ENCODE peak calls at places on chromosomes 16 and 17, in seven cellular contexts. One of them, this sample, is unnamed.

GRCh38 chr17:46020023-46020735 is 21.1 kb downstream of the STH start:
- DNase-seq in HCT116: no peak
- DNase-seq in H1: no peak
- DNase-seq in SK-N-SH: no peak
- DNase-seq in HepG2: no peak
- DNase-seq in GM12878: peak; percentile 39
- DNase-seq in Panc1: no peak
- DNase-seq in this sample: no peak

GRCh38 chr17:31433091-31433790 is 41.8 kb downstream of the RAB11FIP4 start:
- DNase-seq in HCT116: no peak
- DNase-seq in H1: no peak
- DNase-seq in SK-N-SH: no peak
- DNase-seq in HepG2: no peak
- DNase-seq in GM12878: no peak
- DNase-seq in Panc1: no peak
- DNase-seq in this sample: no peak

GRCh38 chr17:66115246-66115645 is 76.7 kb downstream of the CEP112 start:
- DNase-seq in HCT116: no peak
- DNase-seq in H1: no peak
- DNase-seq in SK-N-SH: no peak
- DNase-seq in HepG2: no peak
- DNase-seq in GM12878: no peak
- DNase-seq in Panc1: no peak
- DNase-seq in this sample: no peak

GRCh38 chr16:79261461-79261860 is 339.1 kb downstream of the MAF start:
- DNase-seq in HCT116: no peak
- DNase-seq in H1: peak; percentile 71
- DNase-seq in SK-N-SH: peak; percentile 28
- DNase-seq in HepG2: peak; percentile 21
- DNase-seq in GM12878: no peak
- DNase-seq in Panc1: no peak
- DNase-seq in this sample: peak; percentile 27

GRCh38 chr16:77211880-77212735 is 12.9 kb downstream of the SYCE1L start:
- DNase-seq in HCT116: no peak
- DNase-seq in H1: peak; percentile 89
- DNase-seq in SK-N-SH: peak; percentile 96
- DNase-seq in HepG2: no peak
- DNase-seq in GM12878: no peak
- DNase-seq in Panc1: no peak
- DNase-seq in this sample: peak; percentile 88

GRCh38 chr16:60225541-60225940 is 1491.4 kb upstream of the GOT2 start:
- DNase-seq in HCT116: no peak
- DNase-seq in H1: no peak
- DNase-seq in SK-N-SH: no peak
- DNase-seq in HepG2: no peak
- DNase-seq in GM12878: no peak
- DNase-seq in Panc1: no peak
- DNase-seq in this sample: no peak

GRCh38 chr17:38469875-38470274 is 41.6 kb downstream of the ARHGAP23 start:
- DNase-seq in HCT116: no peak
- DNase-seq in H1: no peak
- DNase-seq in SK-N-SH: no peak
- DNase-seq in HepG2: no peak
- DNase-seq in GM12878: no peak
- DNase-seq in Panc1: no peak
- DNase-seq in this sample: peak; percentile 63

GRCh38 chr16:68752602-68753001 is 15.5 kb downstream of the CDH1 start:
- DNase-seq in HCT116: no peak
- DNase-seq in H1: no peak
- DNase-seq in SK-N-SH: no peak
- DNase-seq in HepG2: peak; percentile 40
- DNase-seq in GM12878: no peak
- DNase-seq in Panc1: no peak
- DNase-seq in this sample: no peak

GRCh38 chr17:71600137-71600789 is 520.6 kb upstream of the SOX9 start:
- DNase-seq in HCT116: no peak
- DNase-seq in H1: no peak
- DNase-seq in SK-N-SH: no peak
- DNase-seq in HepG2: no peak
- DNase-seq in GM12878: no peak
- DNase-seq in Panc1: no peak
- DNase-seq in this sample: no peak

GRCh38 chr16:75745242-75745641 is 19.0 kb upstream of the CPHXL start:
- DNase-seq in HCT116: no peak
- DNase-seq in H1: no peak
- DNase-seq in SK-N-SH: no peak
- DNase-seq in HepG2: no peak
- DNase-seq in GM12878: no peak
- DNase-seq in Panc1: no peak
- DNase-seq in this sample: no peak

GRCh38 chr16:81711609-81712329 is 67.3 kb upstream of the PLCG2 start:
- DNase-seq in HCT116: peak; percentile 86
- DNase-seq in H1: no peak
- DNase-seq in SK-N-SH: peak; percentile 41
- DNase-seq in HepG2: no peak
- DNase-seq in GM12878: no peak
- DNase-seq in Panc1: no peak
- DNase-seq in this sample: no peak

GRCh38 chr16:57708168-57708567 is 13.6 kb downstream of the DRC7 start:
- DNase-seq in HCT116: no peak
- DNase-seq in H1: no peak
- DNase-seq in SK-N-SH: no peak
- DNase-seq in HepG2: no peak
- DNase-seq in GM12878: no peak
- DNase-seq in Panc1: no peak
- DNase-seq in this sample: no peak

GRCh38 chr16:70740919-70741778 is 55.3 kb upstream of the MTSS2 start:
- DNase-seq in HCT116: no peak
- DNase-seq in H1: no peak
- DNase-seq in SK-N-SH: no peak
- DNase-seq in HepG2: no peak
- DNase-seq in GM12878: no peak
- DNase-seq in Panc1: no peak
- DNase-seq in this sample: no peak

GRCh38 chr17:78422872-78423588 is 44.6 kb downstream of the PGS1 start:
- DNase-seq in HCT116: no peak
- DNase-seq in H1: no peak
- DNase-seq in SK-N-SH: no peak
- DNase-seq in HepG2: no peak
- DNase-seq in GM12878: no peak
- DNase-seq in Panc1: no peak
- DNase-seq in this sample: no peak

GRCh38 chr17:18920911-18921441 is 31.0 kb upstream of the SLC5A10 start:
- DNase-seq in HCT116: no peak
- DNase-seq in H1: no peak
- DNase-seq in SK-N-SH: no peak
- DNase-seq in HepG2: peak; percentile 32
- DNase-seq in GM12878: peak; percentile 66
- DNase-seq in Panc1: no peak
- DNase-seq in this sample: no peak

GRCh38 chr16:87132361-87133014 is 184.7 kb downstream of the C16orf95 start:
- DNase-seq in HCT116: peak; percentile 26
- DNase-seq in H1: no peak
- DNase-seq in SK-N-SH: no peak
- DNase-seq in HepG2: peak; percentile 73
- DNase-seq in GM12878: no peak
- DNase-seq in Panc1: no peak
- DNase-seq in this sample: no peak

GRCh38 chr16:66490774-66491715 is 58.9 kb downstream of the TK2 start:
- DNase-seq in HCT116: no peak
- DNase-seq in H1: no peak
- DNase-seq in SK-N-SH: no peak
- DNase-seq in HepG2: no peak
- DNase-seq in GM12878: no peak
- DNase-seq in Panc1: no peak
- DNase-seq in this sample: no peak

GRCh38 chr16:59463776-59464175 is 729.7 kb upstream of the GOT2 start:
- DNase-seq in HCT116: no peak
- DNase-seq in H1: no peak
- DNase-seq in SK-N-SH: no peak
- DNase-seq in HepG2: no peak
- DNase-seq in GM12878: no peak
- DNase-seq in Panc1: no peak
- DNase-seq in this sample: no peak

GRCh38 chr16:19323596-19323995 is 38.1 kb downstream of the CLEC19A start:
- DNase-seq in HCT116: no peak
- DNase-seq in H1: no peak
- DNase-seq in SK-N-SH: no peak
- DNase-seq in HepG2: no peak
- DNase-seq in GM12878: no peak
- DNase-seq in Panc1: no peak
- DNase-seq in this sample: no peak

GRCh38 chr16:68251812-68252211 is 6.6 kb downstream of the PLA2G15 start:
- DNase-seq in HCT116: no peak
- DNase-seq in H1: no peak
- DNase-seq in SK-N-SH: no peak
- DNase-seq in HepG2: no peak
- DNase-seq in GM12878: no peak
- DNase-seq in Panc1: no peak
- DNase-seq in this sample: no peak

GRCh38 chr16:84396537-84397008 is 28.2 kb downstream of the ATP2C2 start:
- DNase-seq in HCT116: no peak
- DNase-seq in H1: no peak
- DNase-seq in SK-N-SH: no peak
- DNase-seq in HepG2: no peak
- DNase-seq in GM12878: no peak
- DNase-seq in Panc1: no peak
- DNase-seq in this sample: no peak

GRCh38 chr16:51449441-51449840 is 298.4 kb upstream of the SALL1 start:
- DNase-seq in HCT116: no peak
- DNase-seq in H1: no peak
- DNase-seq in SK-N-SH: no peak
- DNase-seq in HepG2: no peak
- DNase-seq in GM12878: no peak
- DNase-seq in Panc1: no peak
- DNase-seq in this sample: no peak

GRCh38 chr17:17831208-17832039 is 5.4 kb downstream of the SREBF1 start:
- DNase-seq in HCT116: no peak
- DNase-seq in H1: no peak
- DNase-seq in SK-N-SH: peak; percentile 86
- DNase-seq in HepG2: no peak
- DNase-seq in GM12878: no peak
- DNase-seq in Panc1: no peak
- DNase-seq in this sample: no peak
- TF ChIP-seq SIN3A in HCT116: no peak
- TF ChIP-seq SIN3A in H1: no peak
- TF ChIP-seq SIN3A in SK-N-SH: no peak
- TF ChIP-seq SIN3A in HepG2: no peak
- TF ChIP-seq SIN3A in GM12878: no peak
- TF ChIP-seq SIN3A in Panc1: no peak
- TF ChIP-seq SIN3A in this sample: no peak

GRCh38 chr16:278863-279366 is 1.5 kb upstream of the ARHGDIG start:
- DNase-seq in HCT116: no peak
- DNase-seq in H1: no peak
- DNase-seq in SK-N-SH: no peak
- DNase-seq in HepG2: peak; percentile 12
- DNase-seq in GM12878: peak; percentile 8
- DNase-seq in Panc1: peak; percentile 7
- DNase-seq in this sample: no peak
- TF ChIP-seq SIN3A in HCT116: no peak
- TF ChIP-seq SIN3A in H1: no peak
- TF ChIP-seq SIN3A in SK-N-SH: no peak
- TF ChIP-seq SIN3A in HepG2: no peak
- TF ChIP-seq SIN3A in GM12878: no peak
- TF ChIP-seq SIN3A in Panc1: no peak
- TF ChIP-seq SIN3A in this sample: no peak

GRCh38 chr17:32525116-32525515 is 38.3 kb downstream of the CDK5R1 start:
- DNase-seq in HCT116: no peak
- DNase-seq in H1: no peak
- DNase-seq in SK-N-SH: no peak
- DNase-seq in HepG2: no peak
- DNase-seq in GM12878: no peak
- DNase-seq in Panc1: no peak
- DNase-seq in this sample: no peak

GRCh38 chr17:32523827-32524552 is 37.2 kb downstream of the CDK5R1 start:
- DNase-seq in HCT116: no peak
- DNase-seq in H1: no peak
- DNase-seq in SK-N-SH: no peak
- DNase-seq in HepG2: no peak
- DNase-seq in GM12878: peak; percentile 97
- DNase-seq in Panc1: no peak
- DNase-seq in this sample: no peak

GRCh38 chr17:32519769-32520701 is 33.2 kb downstream of the CDK5R1 start:
- DNase-seq in HCT116: no peak
- DNase-seq in H1: no peak
- DNase-seq in SK-N-SH: peak; percentile 57
- DNase-seq in HepG2: peak; percentile 25
- DNase-seq in GM12878: peak; percentile 52
- DNase-seq in Panc1: no peak
- DNase-seq in this sample: no peak

GRCh38 chr17:32520737-32521399 is 34.1 kb downstream of the CDK5R1 start:
- DNase-seq in HCT116: no peak
- DNase-seq in H1: no peak
- DNase-seq in SK-N-SH: no peak
- DNase-seq in HepG2: no peak
- DNase-seq in GM12878: no peak
- DNase-seq in Panc1: no peak
- DNase-seq in this sample: no peak

DNA sequence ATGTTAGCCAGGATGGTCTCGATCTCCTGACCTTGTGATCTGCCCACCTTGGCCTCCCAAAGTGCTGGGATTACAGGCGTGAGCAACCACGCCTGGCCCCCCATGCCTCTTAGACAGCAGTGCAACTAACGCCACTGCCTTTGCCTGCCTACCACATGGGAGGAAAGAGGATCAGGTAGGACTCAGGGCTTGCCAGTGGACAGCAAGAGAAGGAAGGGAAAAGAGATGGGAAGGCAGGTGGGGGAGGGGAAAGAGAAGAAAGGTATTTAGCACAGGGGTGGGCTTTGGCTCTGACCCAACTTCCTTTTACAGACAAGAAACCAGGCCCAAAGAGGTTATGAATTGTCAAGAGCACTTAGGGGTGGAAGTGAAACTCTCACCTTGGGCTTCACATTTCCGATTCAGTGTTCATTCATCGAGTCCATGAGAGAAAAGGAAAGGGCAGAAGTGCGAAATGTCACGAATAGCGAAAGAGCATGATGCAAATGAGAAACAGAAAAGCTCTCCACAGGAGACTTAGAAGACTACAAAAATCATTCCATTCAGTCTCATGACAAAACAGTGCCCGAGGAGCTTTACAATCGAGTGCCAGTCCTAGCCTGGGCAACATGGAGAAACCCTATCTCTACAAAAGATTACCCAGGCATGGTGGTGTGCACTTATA is 36.4 kb downstream of the CDK5R1 start:
- DNase-seq in HCT116: no peak
- DNase-seq in H1: no peak
- DNase-seq in SK-N-SH: no peak
- DNase-seq in HepG2: no peak
- DNase-seq in GM12878: peak; percentile 100
- DNase-seq in Panc1: no peak
- DNase-seq in this sample: no peak
- TF ChIP-seq SIN3A in HCT116: no peak
- TF ChIP-seq SIN3A in H1: no peak
- TF ChIP-seq SIN3A in SK-N-SH: no peak
- TF ChIP-seq SIN3A in HepG2: no peak
- TF ChIP-seq SIN3A in GM12878: no peak
- TF ChIP-seq SIN3A in Panc1: no peak
- TF ChIP-seq SIN3A in this sample: no peak

GRCh38 chr16:27781195-27781524 is 231.2 kb downstream of the KATNIP start:
- DNase-seq in HCT116: no peak
- DNase-seq in H1: no peak
- DNase-seq in SK-N-SH: peak; percentile 58
- DNase-seq in HepG2: no peak
- DNase-seq in GM12878: no peak
- DNase-seq in Panc1: no peak
- DNase-seq in this sample: no peak
- TF ChIP-seq SIN3A in HCT116: no peak
- TF ChIP-seq SIN3A in H1: no peak
- TF ChIP-seq SIN3A in SK-N-SH: no peak
- TF ChIP-seq SIN3A in HepG2: no peak
- TF ChIP-seq SIN3A in GM12878: no peak
- TF ChIP-seq SIN3A in Panc1: no peak
- TF ChIP-seq SIN3A in this sample: no peak